ENCODE peak calls at places on chromosome 3, in five cellular contexts. I is ovary, D is heart right ventricle, N is hepatocyte, A is SK-N-SH. M is an unnamed sample.

GRCh38 chr3:61830111-61830400 is 268.7 kb downstream of the PTPRG start:
- DNase-seq in I (no peak), D (no peak), N (no peak), A (no peak), M (no peak)

GRCh38 chr3:153970047-153970446 is 151.1 kb upstream of the ARHGEF26 start:
- DNase-seq in I (no peak), D (no peak), N (no peak), A (no peak), M (no peak)

GRCh38 chr3:188721990-188722389 is 449.8 kb upstream of the TPRG1 start:
- DNase-seq in I (no peak), D (no peak), N (no peak), A (no peak), M (no peak)

GRCh38 chr3:42908675-42909074 is 2.7 kb downstream of the ZNF662 start:
- DNase-seq in I (no peak), D (no peak), N (no peak), A (no peak), M (no peak)

GRCh38 chr3:47566667-47567066 is 12.0 kb downstream of the CSPG5 start:
- DNase-seq in I (no peak), D (no peak), N (no peak), A (no peak), M (no peak)

GRCh38 chr3:33884204-33884561 is 85.8 kb downstream of the PDCD6IP start:
- DNase-seq in I (no peak), D (no peak), N (no peak), A (no peak), M (no peak)

GRCh38 chr3:162722336-162722735 is 1225.7 kb downstream of the OTOL1 start:
- DNase-seq in I (no peak), D (no peak), N (no peak), A (no peak), M (no peak)

GRCh38 chr3:156997351-156997750 is 162.6 kb downstream of the CCNL1 start:
- DNase-seq in I (no peak), D (no peak), N (no peak), A (no peak), M (no peak)

GRCh38 chr3:195096484-195097330 is 174.3 kb downstream of the XXYLT1 start:
- DNase-seq in I (no peak), D (peak), N (no peak), A (no peak), M (no peak)

GRCh38 chr3:115022835-115023398 is 124.2 kb downstream of the ZBTB20 start:
- DNase-seq in I (no peak), D (no peak), N (no peak), A (no peak), M (no peak)

GRCh38 chr3:38548154-38548931 is 52.2 kb downstream of the EXOG start:
- DNase-seq in I (no peak), D (peak), N (no peak), A (no peak), M (peak)

DNA sequence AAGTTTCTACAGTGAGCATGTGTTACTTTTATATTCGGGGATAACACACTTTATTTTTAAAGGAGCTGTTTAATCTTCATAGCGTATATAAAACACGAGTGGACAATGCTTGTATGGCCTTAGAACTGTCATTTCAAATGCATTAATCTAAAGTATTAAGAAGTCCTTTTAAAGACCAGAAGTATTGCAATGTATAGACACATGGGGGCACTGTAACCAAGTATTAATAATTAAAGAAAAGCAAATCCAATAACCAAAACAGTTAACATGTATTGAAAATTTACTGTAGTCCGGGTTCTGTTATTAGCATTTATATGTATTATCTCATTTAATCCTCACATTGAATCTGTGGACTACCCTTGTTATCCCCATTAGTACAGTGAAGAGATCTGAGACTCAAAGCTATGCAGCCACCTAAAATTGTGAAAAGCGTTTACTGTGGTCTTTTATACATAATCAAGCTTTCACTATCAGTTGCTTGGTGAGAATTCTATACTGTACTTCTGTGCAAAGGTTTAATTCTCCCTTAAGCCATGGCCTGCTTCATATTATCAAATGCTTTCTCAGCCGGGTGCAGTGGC is 10.1 kb downstream of the ARL14 start:
- DNase-seq in I (no peak), D (no peak), N (no peak), A (peak), M (no peak)
- TF ChIP-seq CTCF in I (no peak), D (peak), N (peak), A (peak), M (no peak)

GRCh38 chr3:86991482-86991815 is 500 bp upstream of the VGLL3 start:
- DNase-seq in I (no peak), D (no peak), N (no peak), A (no peak), M (no peak)
- H3K27ac ChIP-seq in I (peak), D (peak), N (peak), A (no peak), M (peak)

DNA sequence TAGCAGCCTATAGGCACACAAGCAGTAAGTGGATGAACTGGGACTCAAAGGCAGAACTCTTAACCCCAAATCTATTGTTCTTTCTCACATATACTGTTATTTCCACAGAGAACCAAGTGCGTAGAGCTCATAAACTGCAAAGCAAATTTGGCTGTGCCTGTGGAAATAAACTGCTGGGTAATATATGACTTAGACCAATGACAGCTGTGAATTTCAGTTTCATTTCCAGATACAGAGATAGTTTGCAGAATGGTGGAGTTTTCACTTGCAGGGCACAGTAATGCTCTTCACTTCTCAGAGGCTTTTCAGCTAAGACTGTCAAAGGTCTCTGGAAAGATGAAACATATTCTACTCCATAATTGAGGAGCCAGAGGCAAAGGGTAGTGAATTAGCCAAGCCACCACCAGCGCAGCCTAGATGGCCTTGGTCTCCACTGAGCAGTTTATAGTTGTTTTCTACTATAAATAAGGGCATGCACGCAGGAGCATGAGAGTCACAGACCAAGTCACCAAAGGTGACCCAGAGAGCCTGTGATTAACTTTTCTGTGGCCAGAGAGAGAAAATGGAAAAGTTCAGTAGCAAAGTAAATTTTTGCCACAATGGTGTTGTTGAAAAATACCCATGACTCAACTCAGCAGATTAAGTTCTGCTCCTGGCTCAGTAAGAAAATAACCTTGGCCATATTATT is 180.7 kb upstream of the GRM7 start:
- DNase-seq in I (no peak), D (no peak), N (no peak), A (no peak), M (no peak)
- H3K4me3 ChIP-seq in I (no peak), D (no peak), N (no peak), A (no peak), M (no peak)

GRCh38 chr3:13261908-13262307 is 158.2 kb downstream of the NUP210 start:
- DNase-seq in I (no peak), D (no peak), N (no peak), A (no peak), M (no peak)

GRCh38 chr3:13258986-13259514 is 161.1 kb downstream of the NUP210 start:
- DNase-seq in I (no peak), D (no peak), N (no peak), A (peak), M (peak)

GRCh38 chr3:13261104-13261800 is 158.9 kb downstream of the NUP210 start:
- DNase-seq in I (no peak), D (no peak), N (no peak), A (no peak), M (peak)

GRCh38 chr3:13259831-13260230 is 160.3 kb downstream of the NUP210 start:
- DNase-seq in I (no peak), D (no peak), N (no peak), A (no peak), M (no peak)

GRCh38 chr3:13260259-13261103 is 159.6 kb downstream of the NUP210 start:
- DNase-seq in I (no peak), D (no peak), N (no peak), A (no peak), M (peak)
- TF ChIP-seq CTCF in I (no peak), D (no peak), N (no peak), A (peak), M (no peak)

GRCh38 chr3:64262574-64263114 is 37.4 kb upstream of the PRICKLE2 start:
- DNase-seq in I (no peak), D (no peak), N (no peak), A (no peak), M (no peak)

GRCh38 chr3:64266065-64266874 is 41.0 kb upstream of the PRICKLE2 start:
- DNase-seq in I (peak), D (no peak), N (peak), A (no peak), M (no peak)

GRCh38 chr3:64266983-64267382 is 41.7 kb upstream of the PRICKLE2 start:
- DNase-seq in I (no peak), D (no peak), N (no peak), A (no peak), M (no peak)

GRCh38 chr3:64267774-64268604 is 42.7 kb upstream of the PRICKLE2 start:
- DNase-seq in I (peak), D (peak), N (peak), A (no peak), M (peak)

DNA sequence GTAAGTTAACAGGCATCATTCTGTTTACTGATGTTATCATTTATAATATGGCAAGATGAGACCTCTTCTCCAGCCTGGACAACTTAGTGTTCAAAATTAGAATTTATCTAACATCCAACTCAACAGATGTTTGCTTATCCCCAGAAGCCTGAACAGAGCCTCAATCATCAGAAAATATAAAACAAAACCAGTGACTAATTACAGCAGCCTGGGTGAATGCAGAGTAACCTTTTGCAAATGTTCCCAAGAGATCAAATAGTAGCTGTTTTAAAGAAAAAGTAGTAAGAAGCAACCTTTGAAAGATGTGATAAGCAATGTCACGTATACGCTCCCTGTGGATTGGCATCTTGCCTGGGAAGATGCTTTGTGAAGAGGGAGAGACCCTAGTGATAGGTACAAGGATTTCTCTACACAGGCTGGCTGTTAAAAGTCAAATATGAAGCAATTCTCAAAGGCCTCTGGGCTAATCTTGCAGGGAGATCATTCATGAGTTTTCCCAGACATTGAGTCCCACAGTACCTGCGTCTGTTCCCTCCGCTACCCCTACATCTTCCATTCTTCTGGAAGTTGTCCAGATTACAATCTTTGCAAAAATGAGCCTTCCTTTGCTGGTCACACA is 39.3 kb upstream of the PRICKLE2 start:
- DNase-seq in I (no peak), D (no peak), N (no peak), A (peak), M (no peak)
- H3K27ac ChIP-seq in I (no peak), D (peak), N (peak), A (no peak), M (no peak)

M was measured in left lung.